ENCODE peak calls at places on chromosome 7, in four cellular contexts. A is substantia nigra; W is effector memory CD8-positive, alpha-beta T cell; Z is left ventricle myocardium superior. M is an unnamed sample.

GRCh38 chr7:110595694-110596093 is 495.2 kb upstream of the LRRN3 start:
- DNase-seq in Z (no peak), W (no peak), A (no peak), M (no peak)

GRCh38 chr7:22841954-22842353 is 19.3 kb upstream of the TOMM7 start:
- DNase-seq in Z (no peak), W (no peak), A (no peak), M (no peak)

GRCh38 chr7:157824011-157824818 is 487.4 kb downstream of the DNAJB6 start:
- DNase-seq in Z (no peak), W (no peak), A (no peak), M (no peak)

GRCh38 chr7:2145835-2146580 is 86.7 kb downstream of the MAD1L1 start:
- DNase-seq in A (no peak), Z (no peak), W (no peak), M (no peak)

GRCh38 chr7:50121269-50121668 is 28.2 kb upstream of the ZPBP start:
- DNase-seq in Z (no peak), W (no peak), A (no peak), M (no peak)

GRCh38 chr7:32250494-32251260 is 180.5 kb upstream of the PDE1C start:
- DNase-seq in A (no peak), Z (no peak), W (no peak), M (no peak)

GRCh38 chr7:47497367-47498096 is 84.4 kb downstream of the TNS3 start:
- DNase-seq in Z (no peak), W (no peak), A (no peak), M (no peak)

GRCh38 chr7:49776994-49777393 is 3.6 kb downstream of the VWC2 start:
- DNase-seq in W (no peak), A (no peak), Z (no peak), M (no peak)

GRCh38 chr7:104552102-104552501 is 223.7 kb downstream of the LHFPL3 start:
- DNase-seq in A (no peak), W (no peak), Z (peak), M (no peak)

GRCh38 chr7:2355079-2356008 is 717 bp downstream of the EIF3B start:
- DNase-seq in Z (peak), W (peak), A (no peak), M (no peak)

GRCh38 chr7:151454306-151454705 is 14.4 kb upstream of the CRYGN start:
- DNase-seq in W (no peak), Z (no peak), A (no peak), M (peak)

GRCh38 chr7:96319444-96319843 is 2.5 kb downstream of the SLC25A13 start:
- DNase-seq in A (no peak), W (no peak), Z (no peak), M (no peak)

GRCh38 chr7:92576296-92576695 is 13.9 kb downstream of the FAM133B start:
- DNase-seq in W (no peak), Z (no peak), A (no peak), M (no peak)

GRCh38 chr7:20399516-20399915 is 68.8 kb downstream of the ITGB8 start:
- DNase-seq in A (no peak), W (no peak), Z (no peak), M (no peak)

GRCh38 chr7:151796091-151796870 is 80.6 kb downstream of the PRKAG2 start:
- DNase-seq in Z (peak), W (no peak), A (no peak), M (peak)

GRCh38 chr7:151645311-151645710 is 125.6 kb upstream of the RHEB start:
- DNase-seq in A (no peak), W (no peak), Z (no peak), M (no peak)

GRCh38 chr7:30654296-30655090 is 27.8 kb downstream of the CRHR2 start:
- DNase-seq in Z (no peak), A (no peak), W (no peak), M (peak)

GRCh38 chr7:156400046-156400445 is 240.5 kb upstream of the RNF32 start:
- DNase-seq in W (no peak), Z (no peak), A (no peak), M (no peak)